ENCODE peak calls at places on chromosome 2, in four cellular contexts. O, M, V and E are unnamed samples.

GRCh38 chr2:133884739-133885381 is 316.6 kb upstream of the NCKAP5 start:
- DNase-seq in O (no peak), M (no peak), V (no peak), E (no peak)

GRCh38 chr2:240319855-240320560 is 115.5 kb upstream of the GPC1 start:
- DNase-seq in O (no peak), M (peak), V (peak), E (peak)

GRCh38 chr2:136308621-136309020 is 190.7 kb upstream of the CXCR4 start:
- DNase-seq in O (no peak), M (no peak), V (no peak), E (no peak)

GRCh38 chr2:9693138-9693520 is 62.3 kb upstream of the YWHAQ start:
- DNase-seq in O (no peak), M (no peak), V (no peak), E (no peak)

GRCh38 chr2:70626254-70626990 is 72.8 kb upstream of the TGFA start:
- DNase-seq in O (no peak), M (no peak), V (no peak), E (no peak)

GRCh38 chr2:30041884-30042283 is 104.9 kb upstream of the YPEL5 start:
- DNase-seq in O (no peak), M (no peak), V (no peak), E (no peak)

GRCh38 chr2:191369034-191369433 is 123.8 kb downstream of the MYO1B start:
- DNase-seq in O (no peak), M (no peak), V (no peak), E (no peak)

GRCh38 chr2:101223814-101224231 is 28.9 kb upstream of the CNOT11 start:
- DNase-seq in O (peak), M (no peak), V (no peak), E (no peak)

GRCh38 chr2:236083934-236084333 is 84.3 kb downstream of the GBX2 start:
- DNase-seq in O (no peak), M (no peak), V (no peak), E (no peak)

GRCh38 chr2:233819884-233820765 is 34.2 kb downstream of the HJURP start:
- DNase-seq in O (no peak), M (no peak), V (no peak), E (no peak)

GRCh38 chr2:11813951-11814350 is 67.5 kb downstream of the LPIN1 start:
- DNase-seq in O (no peak), M (no peak), V (no peak), E (no peak)

GRCh38 chr2:149994057-149994728 is 406.6 kb upstream of the MMADHC start:
- DNase-seq in O (no peak), M (no peak), V (no peak), E (peak)

GRCh38 chr2:16168506-16169264 is 228.3 kb downstream of the MYCN start:
- DNase-seq in O (no peak), M (no peak), V (no peak), E (no peak)

GRCh38 chr2:26901326-26902183 is 53.6 kb downstream of the DPYSL5 start:
- DNase-seq in O (no peak), M (no peak), V (no peak), E (no peak)

GRCh38 chr2:207768168-207768890 is 1.4 kb downstream of the FZD5 start:
- DNase-seq in O (no peak), M (peak), V (no peak), E (no peak)

GRCh38 chr2:124883595-124883994 is 858.5 kb downstream of the CNTNAP5 start:
- DNase-seq in O (no peak), M (no peak), V (no peak), E (no peak)

GRCh38 chr2:55809875-55810620 is 113.5 kb downstream of the EFEMP1 start:
- DNase-seq in O (no peak), M (no peak), V (no peak), E (no peak)

GRCh38 chr2:172986040-172986439 is 89.6 kb upstream of the MAP3K20 start:
- DNase-seq in O (no peak), M (no peak), V (no peak), E (no peak)

GRCh38 chr2:21288732-21289506 is 165.2 kb downstream of the TDRD15 start:
- DNase-seq in O (no peak), M (no peak), V (no peak), E (no peak)

GRCh38 chr2:241205086-241205485 is 16.6 kb downstream of the ANO7 start:
- DNase-seq in O (no peak), M (no peak), V (no peak), E (no peak)

GRCh38 chr2:48651127-48651526 is 33.5 kb downstream of the GTF2A1L start:
- DNase-seq in O (no peak), M (no peak), V (no peak), E (no peak)

GRCh38 chr2:96945011-96945410 is 41.4 kb downstream of the FAM178B start:
- DNase-seq in O (no peak), M (no peak), V (no peak), E (no peak)

GRCh38 chr2:42964444-42965081 is 172.2 kb upstream of the HAAO start:
- DNase-seq in O (no peak), M (no peak), V (no peak), E (no peak)

GRCh38 chr2:134218928-134219707 is 34.8 kb upstream of the MGAT5 start:
- DNase-seq in O (no peak), M (no peak), V (no peak), E (no peak)

GRCh38 chr2:73112026-73112912 is 479 bp downstream of the RAB11FIP5 start:
- DNase-seq in O (no peak), M (peak), V (no peak), E (peak)

GRCh38 chr2:104444392-104444791 is 409.5 kb upstream of the POU3F3 start:
- DNase-seq in O (no peak), M (no peak), V (no peak), E (no peak)
- TF ChIP-seq MAX in O (no peak), M (no peak), V (no peak), E (no peak)

GRCh38 chr2:121257476-121257831 is 27.5 kb downstream of the TFCP2L1 start:
- DNase-seq in O (no peak), M (no peak), V (no peak), E (no peak)

GRCh38 chr2:121258066-121258465 is 26.9 kb downstream of the TFCP2L1 start:
- DNase-seq in O (no peak), M (no peak), V (no peak), E (no peak)

GRCh38 chr2:121255363-121255762 is 29.6 kb downstream of the TFCP2L1 start:
- DNase-seq in O (no peak), M (no peak), V (no peak), E (no peak)

GRCh38 chr2:121254748-121255147 is 30.3 kb downstream of the TFCP2L1 start:
- DNase-seq in O (no peak), M (no peak), V (no peak), E (no peak)

DNA sequence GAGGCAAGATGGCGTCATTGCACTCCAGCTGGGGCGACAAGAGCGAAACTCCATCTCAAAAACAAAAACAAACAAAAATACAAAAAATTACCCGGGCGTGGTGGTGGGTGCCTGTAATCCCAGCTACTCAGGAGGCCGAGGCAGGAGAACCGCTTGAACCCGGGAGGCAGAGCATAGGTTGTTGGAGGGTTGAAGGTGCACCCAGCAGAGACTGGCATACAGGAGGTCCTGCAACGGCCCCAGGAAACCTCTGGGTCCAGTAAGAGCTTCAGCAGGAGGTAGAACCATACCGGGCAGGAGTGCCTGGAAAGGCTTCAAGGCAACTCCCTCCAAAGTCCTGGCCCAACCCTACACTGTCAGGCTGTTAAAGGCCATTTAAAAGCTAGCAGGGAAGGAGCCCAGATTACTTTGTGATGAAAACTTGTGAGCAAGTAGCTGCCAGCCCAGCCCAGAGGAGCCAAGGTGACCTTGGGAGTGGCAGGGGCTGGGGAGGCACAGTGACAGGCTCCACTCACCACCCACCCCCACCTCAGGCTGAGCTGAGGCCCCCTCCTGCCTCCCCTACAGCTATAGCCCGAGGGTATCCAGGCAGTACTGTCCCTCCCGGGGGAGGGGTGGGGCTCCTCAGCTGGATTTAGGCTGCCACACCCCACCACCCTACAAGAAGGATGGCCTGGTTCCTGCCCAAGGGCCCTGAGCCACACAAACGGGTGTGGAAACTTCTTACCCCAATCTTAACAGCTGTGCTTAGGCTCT is 28.1 kb downstream of the TFCP2L1 start:
- DNase-seq in O (no peak), M (no peak), V (no peak), E (no peak)
- TF ChIP-seq EGR1 in O (no peak), M (no peak), V (no peak), E (no peak)

GRCh38 chr2:143426296-143426695 is 297.1 kb downstream of the ARHGAP15 start:
- DNase-seq in O (no peak), M (no peak), V (no peak), E (no peak)
- TF ChIP-seq MAX in O (no peak), M (no peak), V (no peak), E (no peak)

GRCh38 chr2:23423873-23424680 is 39.1 kb downstream of the KLHL29 start:
- DNase-seq in O (no peak), M (no peak), V (no peak), E (no peak)
- TF ChIP-seq EGR1 in O (no peak), M (peak), V (no peak), E (no peak)

DNA sequence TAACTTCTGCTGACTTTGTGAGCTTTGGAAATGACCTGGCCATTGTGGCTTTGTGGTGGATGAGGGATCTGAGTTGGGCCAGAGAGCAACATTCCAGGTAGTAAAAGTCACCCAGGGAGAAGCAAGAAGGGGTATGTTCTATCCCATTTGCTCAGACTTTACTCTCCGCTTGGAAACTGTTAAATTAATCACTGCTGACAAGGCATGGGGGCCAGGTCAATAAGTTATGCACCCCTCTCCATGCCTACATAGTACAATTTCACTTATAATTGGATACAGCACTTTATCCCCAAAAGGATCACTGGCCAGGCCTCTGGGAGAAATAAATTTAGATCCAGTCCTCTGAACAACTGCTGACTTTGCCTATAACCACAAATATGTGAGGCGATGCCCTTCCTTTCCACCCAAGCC is 92.1 kb downstream of the RPRM start:
- DNase-seq in O (no peak), M (no peak), V (no peak), E (no peak)
- TF ChIP-seq MAX in O (no peak), M (no peak), V (no peak), E (no peak)

DNA sequence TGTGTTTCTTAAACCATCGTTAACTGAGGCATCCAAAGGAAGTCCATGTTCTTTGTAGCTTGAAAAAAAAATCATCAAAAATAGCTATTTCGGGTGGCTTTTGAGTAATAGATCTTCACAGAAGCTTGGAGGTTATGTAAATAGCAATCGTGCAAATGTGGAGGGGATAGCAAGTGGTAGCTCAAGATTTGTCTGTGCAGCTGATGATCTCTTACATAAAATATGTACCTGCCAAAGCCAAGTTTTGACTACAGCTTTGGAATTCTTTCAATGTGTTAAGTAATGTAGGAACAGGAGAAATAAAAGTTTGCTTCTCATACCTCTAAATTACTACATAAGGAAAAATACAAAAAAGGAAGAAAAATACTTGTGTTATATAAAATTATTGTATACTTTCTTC is 1432.0 kb downstream of the DPP10 start:
- DNase-seq in O (no peak), M (no peak), V (no peak), E (no peak)
- TF ChIP-seq EGR1 in O (no peak), M (no peak), V (no peak), E (no peak)